ENCODE peak calls at places on chromosomes 3 and 15, in nine cellular contexts. S is right cardiac atrium, O is fibroblast of the aortic adventitia, U is psoas muscle, I is endothelial cell of umbilical vein, R is adipocyte, Q is tibial artery, J is A549, D is cardiac muscle cell. K is an unnamed sample.

GRCh38 chr3:82000773-82001172 is 239.3 kb upstream of the GBE1 start:
- DNase-seq in Q (no peak), I (no peak), J (no peak), R (no peak), S (no peak), D (no peak), O (no peak), U (no peak), K (no peak)

GRCh38 chr3:143363276-143363675 is 243.7 kb downstream of the CHST2 start:
- DNase-seq in Q (no peak), D (no peak), O (no peak), R (peak), U (no peak), I (no peak), S (no peak), J (no peak), K (peak)

GRCh38 chr15:92520914-92521623 is 127.4 kb downstream of the ST8SIA2 start:
- DNase-seq in U (no peak), D (no peak), S (no peak), R (no peak), J (no peak), O (no peak), I (peak), Q (no peak), K (no peak)

GRCh38 chr3:147371771-147372340 is 34.5 kb downstream of the ZIC4 start:
- DNase-seq in U (no peak), O (no peak), S (no peak), J (no peak), D (no peak), Q (no peak), R (no peak), I (no peak), K (no peak)

GRCh38 chr3:108820586-108820985 is 2.0 kb upstream of the TRAT1 start:
- DNase-seq in J (no peak), D (no peak), S (no peak), O (no peak), Q (no peak), U (no peak), I (no peak), R (no peak), K (no peak)

GRCh38 chr3:64031540-64032533 is 8.5 kb upstream of the PSMD6 start:
- DNase-seq in O (no peak), R (no peak), J (no peak), S (no peak), I (no peak), D (no peak), Q (no peak), U (no peak), K (no peak)

GRCh38 chr3:40465456-40465855 is 8.3 kb downstream of the RPL14 start:
- DNase-seq in U (no peak), O (no peak), S (no peak), R (no peak), J (no peak), Q (no peak), I (no peak), D (no peak), K (no peak)

GRCh38 chr15:98599911-98600685 is 48.2 kb upstream of the IGF1R start:
- DNase-seq in Q (peak), D (no peak), R (peak), I (peak), J (no peak), U (no peak), O (peak), S (peak), K (peak)

GRCh38 chr15:49697121-49697520 is 76.3 kb downstream of the DTWD1 start:
- DNase-seq in J (no peak), U (no peak), O (peak), I (no peak), Q (no peak), R (no peak), S (no peak), D (no peak), K (peak)

GRCh38 chr3:5013021-5013906 is 34.0 kb downstream of the BHLHE40 start:
- DNase-seq in D (no peak), I (no peak), R (no peak), J (peak), S (peak), U (no peak), O (peak), Q (no peak), K (no peak)

GRCh38 chr3:12345141-12345561 is 56.3 kb downstream of the PPARG start:
- DNase-seq in D (no peak), R (peak), I (no peak), O (peak), J (peak), Q (no peak), S (no peak), U (no peak), K (peak)

GRCh38 chr3:113255100-113255853 is 43.9 kb downstream of the BOC start:
- DNase-seq in R (no peak), I (no peak), D (no peak), O (no peak), J (no peak), S (no peak), Q (no peak), U (no peak), K (no peak)

GRCh38 chr3:61808526-61808925 is 247.2 kb downstream of the PTPRG start:
- DNase-seq in D (no peak), O (peak), U (peak), R (no peak), Q (peak), S (peak), I (no peak), J (no peak), K (no peak)

GRCh38 chr3:159113476-159113875 is 311.6 kb downstream of the MFSD1 start:
- DNase-seq in D (no peak), O (no peak), Q (no peak), R (no peak), U (no peak), S (no peak), I (no peak), J (no peak), K (no peak)

GRCh38 chr3:150097588-150097890 is 126.8 kb upstream of the PFN2 start:
- DNase-seq in U (no peak), I (no peak), Q (no peak), J (no peak), S (no peak), R (peak), D (no peak), O (peak), K (peak)

GRCh38 chr3:56874269-56874668 is 72.5 kb upstream of the ARHGEF3 start:
- DNase-seq in Q (no peak), U (no peak), S (no peak), J (no peak), R (no peak), O (peak), I (no peak), D (no peak), K (no peak)

GRCh38 chr15:73930371-73930770 is 4.1 kb downstream of the LOXL1 start:
- DNase-seq in U (peak), D (no peak), O (peak), R (peak), J (no peak), Q (peak), S (peak), I (no peak), K (peak)

GRCh38 chr3:134428396-134428795 is 54.1 kb upstream of the AMOTL2 start:
- DNase-seq in R (no peak), D (no peak), U (no peak), J (no peak), Q (no peak), O (no peak), I (no peak), S (no peak), K (peak)

GRCh38 chr15:98858610-98859023 is 149.0 kb downstream of the PGPEP1L start:
- DNase-seq in J (no peak), I (peak), O (peak), Q (no peak), S (no peak), R (no peak), D (no peak), U (no peak), K (no peak)

GRCh38 chr15:62569460-62570404 is 404.6 kb upstream of the C2CD4B start:
- DNase-seq in I (no peak), D (no peak), R (peak), S (peak), Q (peak), U (peak), J (peak), O (peak), K (peak)

GRCh38 chr15:70094690-70095311 is 2.9 kb downstream of the TLE3 start:
- DNase-seq in D (peak), U (no peak), O (no peak), R (peak), Q (no peak), S (no peak), J (no peak), I (peak), K (no peak)

GRCh38 chr3:29515451-29515850 is 234.6 kb downstream of the RBMS3 start:
- DNase-seq in U (no peak), S (no peak), O (peak), Q (no peak), J (no peak), R (no peak), I (peak), D (no peak), K (peak)

GRCh38 chr3:54343495-54343894 is 221.1 kb downstream of the CACNA2D3 start:
- DNase-seq in J (no peak), S (no peak), I (no peak), U (no peak), O (no peak), R (no peak), Q (no peak), D (no peak), K (no peak)

GRCh38 chr3:114035146-114035545 is 21.2 kb downstream of the CCDC191 start:
- DNase-seq in U (no peak), D (no peak), S (no peak), J (no peak), Q (no peak), R (no peak), I (no peak), O (peak), K (peak)

GRCh38 chr15:101052681-101053121 is 133.5 kb downstream of the LRRK1 start:
- DNase-seq in J (no peak), D (no peak), R (no peak), S (no peak), Q (no peak), U (no peak), I (no peak), O (no peak), K (no peak)

GRCh38 chr3:194007598-194008337 is 128.2 kb upstream of the HES1 start:
- DNase-seq in R (no peak), S (no peak), I (no peak), D (no peak), U (no peak), Q (no peak), J (no peak), O (no peak), K (no peak)

GRCh38 chr3:37590328-37591079 is 271.2 kb upstream of the CTDSPL start:
- DNase-seq in R (no peak), O (peak), J (no peak), U (peak), Q (peak), D (no peak), S (peak), I (no peak), K (no peak)

DNA sequence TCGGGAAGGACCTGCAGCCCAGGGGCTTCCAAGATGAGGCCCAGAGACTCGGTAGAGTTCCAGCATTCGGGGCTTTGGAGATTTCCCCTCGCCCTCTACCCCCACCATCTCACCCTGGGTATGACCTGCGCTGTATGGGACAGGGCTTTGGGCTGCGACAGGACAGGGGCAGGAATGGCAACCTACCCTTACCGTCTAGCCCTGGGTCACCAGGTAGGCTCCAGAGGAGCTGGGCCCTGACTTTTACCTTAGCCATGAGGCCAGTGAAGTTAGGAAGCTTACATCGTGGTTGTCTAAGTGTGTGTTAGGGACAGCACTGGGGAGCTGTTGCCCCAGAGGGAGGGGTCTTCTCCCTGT is 683 bp downstream of the PPM1M start:
- DNase-seq in S (no peak), R (no peak), D (no peak), O (no peak), Q (no peak), U (no peak), J (no peak), I (no peak), K (no peak)
- H3K4me3 ChIP-seq in S (peak), R (peak), D (peak), O (peak), Q (peak), U (peak), J (peak), I (peak), K (peak)

DNA sequence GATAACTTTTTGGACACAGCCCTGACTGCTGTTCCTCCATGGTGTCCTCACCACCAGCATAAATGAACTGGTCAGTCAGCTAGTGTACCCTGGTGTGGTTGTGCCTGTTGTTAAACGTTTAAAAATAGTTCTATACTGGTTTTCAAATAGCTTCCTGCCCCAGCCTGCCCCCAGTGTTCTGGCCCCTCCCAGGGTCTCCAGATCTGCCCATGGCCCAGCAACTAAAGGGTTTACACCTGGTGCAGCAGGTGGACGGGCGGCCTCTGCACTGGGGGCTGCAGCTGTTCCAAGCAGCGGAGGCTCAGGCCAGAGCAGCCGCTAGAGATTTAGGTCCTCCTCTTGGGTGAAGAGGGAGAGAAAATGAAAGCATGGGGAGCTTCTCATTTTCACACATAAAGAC is 6.1 kb upstream of the NR2E3 start:
- DNase-seq in J (no peak), R (no peak), D (no peak), S (no peak), I (no peak), U (no peak), Q (no peak), O (no peak), K (no peak)
- H3K4me3 ChIP-seq in J (no peak), R (no peak), D (no peak), S (no peak), I (no peak), U (no peak), Q (no peak), O (no peak), K (no peak)

GRCh38 chr3:52531636-52532516 is 1.8 kb downstream of the NT5DC2 start:
- DNase-seq in R (no peak), O (no peak), Q (no peak), J (no peak), D (no peak), U (no peak), I (no peak), S (peak), K (no peak)

GRCh38 chr3:52529376-52530333 is 4.0 kb downstream of the NT5DC2 start:
- DNase-seq in R (no peak), Q (peak), I (peak), O (peak), S (peak), U (no peak), D (no peak), J (no peak), K (peak)

GRCh38 chr3:52532517-52532837 is 1.2 kb downstream of the NT5DC2 start:
- DNase-seq in O (peak), R (peak), U (no peak), Q (no peak), J (no peak), D (no peak), I (peak), S (peak), K (no peak)

GRCh38 chr3:52532838-52533622 is 627 bp downstream of the NT5DC2 start:
- DNase-seq in O (no peak), I (no peak), J (peak), S (peak), R (peak), U (no peak), Q (no peak), D (peak), K (no peak)

GRCh38 chr3:52530918-52531635 is 2.6 kb downstream of the NT5DC2 start:
- DNase-seq in Q (no peak), J (no peak), I (no peak), R (no peak), U (peak), D (no peak), O (no peak), S (peak), K (no peak)
- H3K4me3 ChIP-seq in Q (no peak), J (no peak), I (no peak), R (no peak), U (no peak), D (no peak), O (no peak), S (no peak), K (no peak)

DNA sequence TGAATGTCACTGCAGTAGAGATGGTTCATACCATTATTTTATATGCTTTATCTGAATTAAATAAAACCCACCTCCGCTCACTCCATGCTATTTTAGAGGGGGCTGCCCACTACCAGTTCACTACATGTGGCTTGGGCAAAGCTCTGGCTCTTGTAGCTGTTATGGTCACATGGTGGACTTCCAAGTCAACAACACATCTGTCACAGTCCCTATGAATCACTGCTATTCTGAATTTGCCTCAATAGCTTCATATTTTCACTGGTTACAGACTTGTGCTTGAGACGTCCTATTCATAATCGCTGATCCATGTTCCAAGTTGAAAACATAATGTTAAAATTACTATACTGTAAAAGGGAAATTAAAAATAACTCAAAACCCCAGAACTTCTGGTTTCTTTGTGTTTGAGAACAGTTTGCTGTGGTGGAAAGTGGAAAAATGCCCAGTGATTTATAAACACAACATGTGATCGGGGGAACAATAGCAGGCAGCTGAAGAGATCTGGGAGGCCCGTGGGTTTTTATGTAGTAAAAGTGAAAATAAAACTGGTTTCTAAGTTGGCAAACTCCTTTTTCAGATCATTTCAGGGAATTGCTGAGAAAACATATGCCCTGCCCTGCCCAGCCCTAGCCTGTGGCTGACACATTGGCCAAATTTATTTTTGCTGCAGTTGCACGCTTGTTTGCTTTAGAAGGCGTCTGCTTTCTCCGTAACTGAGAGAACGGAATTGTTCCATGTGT is 128.8 kb upstream of the PRR23C start:
- DNase-seq in Q (no peak), J (no peak), R (peak), U (no peak), S (peak), O (peak), I (peak), D (no peak), K (peak)
- H3K4me3 ChIP-seq in Q (peak), J (peak), R (peak), U (peak), S (peak), O (peak), I (peak), D (no peak), K (peak)

GRCh38 chr3:97970929-97971460 is 1.2 kb downstream of the RIOX2 start:
- DNase-seq in D (no peak), Q (no peak), O (no peak), U (no peak), R (no peak), J (no peak), I (no peak), S (no peak), K (no peak)

GRCh38 chr3:97968376-97968775 is 3.9 kb downstream of the RIOX2 start:
- DNase-seq in D (no peak), J (no peak), Q (no peak), U (no peak), I (no peak), S (no peak), O (no peak), R (no peak), K (no peak)

GRCh38 chr3:97971679-97972567 is at the start of gene RIOX2:
- DNase-seq in I (peak), S (peak), Q (peak), J (peak), U (peak), O (peak), R (peak), D (peak), K (peak)

GRCh38 chr3:97969541-97969940 is 2.7 kb downstream of the RIOX2 start:
- DNase-seq in U (no peak), R (no peak), D (no peak), Q (no peak), I (no peak), S (no peak), J (no peak), O (no peak), K (no peak)

DNA sequence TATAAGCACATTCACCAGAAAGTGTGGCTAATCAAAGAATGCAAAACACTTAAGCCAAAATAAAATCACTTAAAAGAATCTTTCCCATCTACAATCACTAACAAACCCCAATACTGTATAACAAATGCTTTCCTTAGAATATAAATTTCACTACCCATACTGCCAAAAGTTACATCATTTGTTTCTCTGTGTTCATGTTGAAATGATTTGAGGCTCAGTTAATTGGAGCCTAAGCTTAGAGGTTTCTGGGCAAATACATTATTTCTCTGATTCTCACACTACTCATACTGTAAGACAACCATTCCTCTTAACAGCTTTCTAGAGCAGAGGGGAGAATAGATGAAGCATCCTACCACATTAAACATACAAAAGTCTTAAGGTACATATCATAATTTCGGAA is 2.1 kb downstream of the RIOX2 start:
- DNase-seq in S (no peak), Q (no peak), D (no peak), J (no peak), O (peak), R (peak), I (no peak), U (no peak), K (peak)
- H3K4me3 ChIP-seq in S (no peak), Q (no peak), D (no peak), J (no peak), O (no peak), R (peak), I (no peak), U (peak), K (no peak)

GRCh38 chr15:29089731-29090616 is 179.6 kb downstream of the NSMCE3 start:
- DNase-seq in D (no peak), J (no peak), U (no peak), S (no peak), R (peak), I (no peak), O (peak), Q (peak), K (no peak)
- H3K4me3 ChIP-seq in D (no peak), J (no peak), U (no peak), S (no peak), R (no peak), I (no peak), O (no peak), Q (no peak), K (no peak)

DNA sequence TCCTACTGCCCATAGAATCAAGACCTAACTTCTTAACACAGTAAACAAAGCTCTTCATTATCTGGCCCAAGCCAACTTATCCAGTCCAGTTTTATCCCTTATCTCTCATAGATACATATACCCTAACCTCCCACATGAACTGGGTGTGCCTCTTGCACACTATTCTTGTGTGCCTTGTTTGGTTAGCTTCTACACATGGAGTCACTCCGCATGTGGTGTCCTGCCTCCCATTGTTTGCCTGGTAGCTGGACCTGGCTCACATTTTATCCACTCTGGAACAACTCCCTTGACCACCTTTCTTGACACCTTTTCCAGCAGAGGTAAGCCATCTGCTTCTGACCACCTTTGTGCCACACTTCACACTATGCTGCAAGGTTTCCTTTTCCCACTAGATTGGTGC is 15.2 kb downstream of the TIPARP start:
- DNase-seq in D (no peak), U (no peak), Q (no peak), I (no peak), S (no peak), O (no peak), J (no peak), R (no peak), K (no peak)
- H3K4me3 ChIP-seq in D (no peak), U (no peak), Q (no peak), I (no peak), S (no peak), O (no peak), J (no peak), R (no peak), K (no peak)